ENCODE peak calls at places on chromosomes 7 and 10, in five cellular contexts. R is heart left ventricle, X is endothelial cell, A is kidney tubule cell, U is WTC11. K is an unnamed sample.

GRCh38 chr10:12412671-12413368 is 63.5 kb downstream of the CAMK1D start:
- DNase-seq in X (no peak), A (no peak), R (no peak), U (no peak), K (no peak)

GRCh38 chr7:66970310-66970709 is 25.1 kb downstream of the SBDS start:
- DNase-seq in X (no peak), A (no peak), R (no peak), U (peak), K (no peak)

GRCh38 chr7:66800591-66800990 is 60.1 kb downstream of the RABGEF1 start:
- DNase-seq in U (no peak), R (no peak), A (peak), X (no peak), K (no peak)

GRCh38 chr10:33258951-33259350 is 75.5 kb downstream of the NRP1 start:
- DNase-seq in A (peak), R (no peak), U (no peak), X (no peak), K (no peak)

GRCh38 chr7:137983308-137984008 is 18.4 kb downstream of the CREB3L2 start:
- DNase-seq in R (no peak), A (no peak), U (no peak), X (no peak), K (no peak)

GRCh38 chr7:99624487-99624886 is 7.7 kb downstream of the ZSCAN25 start:
- DNase-seq in A (no peak), U (no peak), R (no peak), X (no peak), K (no peak)

GRCh38 chr10:96949039-96949683 is 117.1 kb downstream of the LCOR start:
- DNase-seq in A (no peak), X (no peak), U (no peak), R (no peak), K (no peak)

GRCh38 chr10:121079226-121079625 is 228.1 kb downstream of the WDR11 start:
- DNase-seq in R (no peak), X (no peak), A (no peak), U (no peak), K (peak)

GRCh38 chr10:45000138-45000763 is 472 bp upstream of the ZNF22 start:
- DNase-seq in X (no peak), U (no peak), R (peak), A (peak), K (no peak)

GRCh38 chr7:41333506-41333905 is 369.4 kb downstream of the INHBA start:
- DNase-seq in A (peak), X (no peak), R (no peak), U (no peak), K (no peak)

GRCh38 chr10:95247881-95248583 is 42.8 kb downstream of the PDLIM1 start:
- DNase-seq in U (no peak), A (no peak), X (no peak), R (no peak), K (no peak)

GRCh38 chr10:70836319-70836718 is 20.6 kb downstream of the SGPL1 start:
- DNase-seq in X (no peak), A (no peak), R (no peak), U (no peak), K (no peak)

GRCh38 chr7:41640487-41640886 is 62.4 kb downstream of the INHBA start:
- DNase-seq in U (no peak), A (no peak), R (no peak), X (no peak), K (no peak)

GRCh38 chr10:69180525-69181204 is 631 bp downstream of the SUPV3L1 start:
- DNase-seq in A (peak), U (no peak), R (no peak), X (no peak), K (peak)

GRCh38 chr7:102150266-102150665 is 136.4 kb upstream of the SH2B2 start:
- DNase-seq in X (no peak), U (no peak), R (no peak), A (no peak), K (no peak)

GRCh38 chr7:126460664-126461063 is 792.1 kb downstream of the GRM8 start:
- DNase-seq in X (no peak), A (no peak), U (no peak), R (no peak), K (no peak)

GRCh38 chr7:158407581-158408331 is 179.9 kb downstream of the PTPRN2 start:
- DNase-seq in R (no peak), A (peak), U (no peak), X (no peak), K (no peak)

GRCh38 chr10:14548474-14548873 is 217.8 kb upstream of the FRMD4A start:
- DNase-seq in R (no peak), U (no peak), A (no peak), X (no peak), K (no peak)

GRCh38 chr7:95102662-95103061 is 195.3 kb downstream of the PPP1R9A start:
- DNase-seq in A (peak), R (no peak), X (no peak), U (no peak), K (no peak)

GRCh38 chr10:110837418-110838120 is 34.2 kb upstream of the PDCD4 start:
- DNase-seq in A (no peak), X (no peak), U (no peak), R (no peak), K (no peak)

GRCh38 chr7:23298141-23298851 is 843 bp upstream of the MALSU1 start:
- DNase-seq in R (no peak), A (peak), X (no peak), U (no peak), K (peak)

GRCh38 chr7:39757604-39758003 is 134.2 kb downstream of the RALA start:
- DNase-seq in U (no peak), A (no peak), R (no peak), X (no peak), K (no peak)

GRCh38 chr7:88254721-88255120 is 34.9 kb upstream of the SRI start:
- DNase-seq in A (peak), R (no peak), X (no peak), U (no peak), K (no peak)

GRCh38 chr7:116316838-116317612 is 106.7 kb downstream of the TES start:
- DNase-seq in R (peak), X (no peak), A (peak), U (no peak), K (no peak)

GRCh38 chr7:69412331-69413146 is 185.7 kb upstream of the AUTS2 start:
- DNase-seq in X (no peak), R (no peak), U (no peak), A (peak), K (no peak)

GRCh38 chr7:106814887-106815286 is 50.2 kb upstream of the PIK3CG start:
- DNase-seq in X (no peak), U (no peak), R (no peak), A (peak), K (no peak)

GRCh38 chr10:70139151-70139996 is 6.7 kb upstream of the AIFM2 start:
- DNase-seq in U (no peak), X (no peak), R (no peak), A (no peak), K (no peak)

GRCh38 chr10:116757246-116757645 is 14.9 kb upstream of the HSPA12A start:
- DNase-seq in U (no peak), R (no peak), A (no peak), X (no peak), K (no peak)

GRCh38 chr7:41038211-41038610 is 664.7 kb downstream of the INHBA start:
- DNase-seq in A (no peak), U (no peak), R (no peak), X (no peak), K (no peak)

GRCh38 chr7:42831051-42831952 is 80.6 kb downstream of the C7orf25 start:
- DNase-seq in U (peak), R (no peak), A (peak), X (peak), K (peak)

GRCh38 chr10:122060250-122060649 is 71.3 kb downstream of the TACC2 start:
- DNase-seq in U (no peak), R (no peak), A (peak), X (no peak), K (no peak)

K was measured in WERI-Rb-1.